ENCODE peak calls at places on chromosome 10, in ten cellular contexts. One of them, this sample, is unnamed.

GRCh38 chr10:22278441-22278782 is 37.8 kb upstream of the COMMD3 start:
- DNase-seq in neural crest cell: no peak
- DNase-seq in OCI-LY7: no peak
- DNase-seq in tibial artery: no peak
- DNase-seq in A549: no peak
- DNase-seq in progenitor cell of endocrine pancreas: no peak
- DNase-seq in B cell: no peak
- DNase-seq in foreskin fibroblast: no peak
- DNase-seq in osteoblast: no peak
- DNase-seq in AG09319: no peak
- DNase-seq in this sample: no peak

GRCh38 chr10:83871486-83872081 is 267.7 kb upstream of the GHITM start:
- DNase-seq in neural crest cell: peak; percentile 80
- DNase-seq in OCI-LY7: peak; percentile 76
- DNase-seq in tibial artery: peak; percentile 72
- DNase-seq in A549: peak; percentile 69
- DNase-seq in progenitor cell of endocrine pancreas: peak; percentile 70
- DNase-seq in B cell: peak; percentile 55
- DNase-seq in foreskin fibroblast: peak; percentile 21
- DNase-seq in osteoblast: peak; percentile 69
- DNase-seq in AG09319: no peak
- DNase-seq in this sample: peak; percentile 79

GRCh38 chr10:18400201-18400910 is 251.0 kb downstream of the NSUN6 start:
- DNase-seq in neural crest cell: peak; percentile 6
- DNase-seq in OCI-LY7: no peak
- DNase-seq in tibial artery: no peak
- DNase-seq in A549: peak; percentile 29
- DNase-seq in progenitor cell of endocrine pancreas: no peak
- DNase-seq in B cell: no peak
- DNase-seq in foreskin fibroblast: no peak
- DNase-seq in osteoblast: no peak
- DNase-seq in AG09319: no peak
- DNase-seq in this sample: peak; percentile 56

GRCh38 chr10:103238506-103239252 is 7.0 kb upstream of the RPEL1 start:
- DNase-seq in neural crest cell: no peak
- DNase-seq in OCI-LY7: no peak
- DNase-seq in tibial artery: peak; percentile 70
- DNase-seq in A549: peak; percentile 98
- DNase-seq in progenitor cell of endocrine pancreas: no peak
- DNase-seq in B cell: no peak
- DNase-seq in foreskin fibroblast: peak; percentile 36
- DNase-seq in osteoblast: peak; percentile 88
- DNase-seq in AG09319: peak; percentile 36
- DNase-seq in this sample: no peak

GRCh38 chr10:88038268-88038667 is 174.8 kb downstream of the PTEN start:
- DNase-seq in neural crest cell: no peak
- DNase-seq in OCI-LY7: no peak
- DNase-seq in tibial artery: no peak
- DNase-seq in A549: peak; percentile 5
- DNase-seq in progenitor cell of endocrine pancreas: no peak
- DNase-seq in B cell: no peak
- DNase-seq in foreskin fibroblast: peak; percentile 61
- DNase-seq in osteoblast: no peak
- DNase-seq in AG09319: peak; percentile 61
- DNase-seq in this sample: no peak

GRCh38 chr10:47423476-47423875 is 39.4 kb upstream of the ZNF488 start:
- DNase-seq in neural crest cell: no peak
- DNase-seq in OCI-LY7: no peak
- DNase-seq in tibial artery: no peak
- DNase-seq in A549: no peak
- DNase-seq in progenitor cell of endocrine pancreas: no peak
- DNase-seq in B cell: no peak
- DNase-seq in foreskin fibroblast: no peak
- DNase-seq in osteoblast: no peak
- DNase-seq in AG09319: no peak
- DNase-seq in this sample: no peak

GRCh38 chr10:46547881-46548780 is 8.3 kb downstream of the GPRIN2 start:
- DNase-seq in neural crest cell: no peak
- DNase-seq in OCI-LY7: no peak
- DNase-seq in tibial artery: no peak
- DNase-seq in A549: no peak
- DNase-seq in progenitor cell of endocrine pancreas: peak; percentile 9
- DNase-seq in B cell: no peak
- DNase-seq in foreskin fibroblast: no peak
- DNase-seq in osteoblast: peak; percentile 95
- DNase-seq in AG09319: no peak
- DNase-seq in this sample: peak; percentile 2

GRCh38 chr10:2897619-2898508 is 169.5 kb upstream of the PFKP start:
- DNase-seq in neural crest cell: no peak
- DNase-seq in OCI-LY7: no peak
- DNase-seq in tibial artery: no peak
- DNase-seq in A549: no peak
- DNase-seq in progenitor cell of endocrine pancreas: no peak
- DNase-seq in B cell: no peak
- DNase-seq in foreskin fibroblast: no peak
- DNase-seq in osteoblast: no peak
- DNase-seq in AG09319: no peak
- DNase-seq in this sample: no peak

GRCh38 chr10:11381511-11381910 is 229.9 kb downstream of the USP6NL start:
- DNase-seq in neural crest cell: no peak
- DNase-seq in OCI-LY7: no peak
- DNase-seq in tibial artery: no peak
- DNase-seq in A549: no peak
- DNase-seq in progenitor cell of endocrine pancreas: no peak
- DNase-seq in B cell: no peak
- DNase-seq in foreskin fibroblast: no peak
- DNase-seq in osteoblast: peak; percentile 23
- DNase-seq in AG09319: no peak
- DNase-seq in this sample: no peak

DNA sequence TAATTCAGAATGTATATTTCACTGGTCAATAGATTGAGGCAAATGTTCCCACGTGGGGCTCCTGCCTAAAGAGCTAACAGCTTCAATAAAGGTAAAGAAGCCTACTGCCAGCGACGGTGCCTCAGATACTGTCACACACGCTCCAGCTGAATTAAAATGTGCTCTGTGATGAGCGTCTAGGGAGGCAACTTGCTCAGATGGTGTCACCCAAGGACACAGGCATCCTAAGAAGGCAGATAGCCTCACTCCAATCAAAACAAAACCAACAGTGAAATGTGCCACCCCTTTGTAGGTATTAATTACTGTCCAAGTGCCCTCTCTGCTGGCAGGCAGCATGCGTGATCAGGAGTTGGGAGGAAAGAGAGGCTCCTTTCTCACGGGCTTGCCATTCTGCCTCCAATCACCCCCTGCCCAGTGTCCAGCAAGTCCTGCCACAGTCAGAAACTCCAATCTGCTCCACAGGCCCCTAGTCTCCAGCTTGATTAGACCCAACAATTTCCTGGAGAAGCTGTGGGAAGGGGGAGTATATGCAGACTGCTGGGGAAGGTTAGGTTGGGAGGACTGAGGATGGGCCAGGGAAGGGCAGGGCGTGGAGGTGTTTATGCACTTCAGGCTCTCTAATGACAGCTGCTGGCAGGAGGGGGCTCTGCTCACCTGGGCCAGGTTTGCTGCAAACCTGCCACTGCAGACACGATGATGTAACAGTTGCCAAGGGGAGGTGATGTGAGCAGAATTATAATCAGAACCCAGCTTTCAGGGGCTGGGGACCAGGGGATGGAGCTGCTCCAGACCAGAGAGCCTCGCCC is 297.9 kb downstream of the GRID1 start:
- DNase-seq in neural crest cell: no peak
- DNase-seq in OCI-LY7: peak; percentile 3
- DNase-seq in tibial artery: no peak
- DNase-seq in A549: no peak
- DNase-seq in progenitor cell of endocrine pancreas: no peak
- DNase-seq in B cell: no peak
- DNase-seq in foreskin fibroblast: no peak
- DNase-seq in osteoblast: peak; percentile 61
- DNase-seq in AG09319: no peak
- DNase-seq in this sample: no peak
- TF ChIP-seq CTCF in neural crest cell: no peak
- TF ChIP-seq CTCF in OCI-LY7: no peak
- TF ChIP-seq CTCF in tibial artery: no peak
- TF ChIP-seq CTCF in A549: no peak
- TF ChIP-seq CTCF in progenitor cell of endocrine pancreas: no peak
- TF ChIP-seq CTCF in B cell: no peak
- TF ChIP-seq CTCF in foreskin fibroblast: no peak
- TF ChIP-seq CTCF in osteoblast: no peak
- TF ChIP-seq CTCF in AG09319: no peak
- TF ChIP-seq CTCF in this sample: no peak

DNA sequence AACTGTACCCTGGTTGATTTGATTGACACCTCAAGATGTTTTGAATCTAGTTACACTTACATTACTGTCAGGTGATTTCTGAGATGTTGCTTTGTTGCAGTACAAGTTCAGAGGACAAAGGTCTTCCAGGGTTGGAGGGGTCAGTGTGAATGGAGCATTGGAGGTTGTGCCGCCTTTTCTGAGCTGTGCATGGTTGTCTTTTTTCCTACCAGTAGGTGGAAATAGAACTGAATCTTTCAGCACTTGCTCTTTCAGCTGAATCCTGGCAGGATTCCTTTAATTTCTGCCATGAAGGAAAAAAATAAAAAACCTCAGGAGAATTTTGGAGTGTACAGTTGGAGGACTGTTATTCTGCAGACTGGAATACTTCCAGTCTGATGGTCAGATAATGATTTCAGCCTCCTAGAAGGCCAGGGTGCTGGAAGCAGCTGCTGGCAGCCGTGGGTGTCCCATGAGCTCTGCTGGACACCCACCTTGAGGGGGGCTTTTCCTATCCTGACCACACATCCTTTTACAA is 82.7 kb downstream of the PLCE1 start:
- DNase-seq in neural crest cell: no peak
- DNase-seq in OCI-LY7: no peak
- DNase-seq in tibial artery: no peak
- DNase-seq in A549: peak; percentile 37
- DNase-seq in progenitor cell of endocrine pancreas: no peak
- DNase-seq in B cell: no peak
- DNase-seq in foreskin fibroblast: peak; percentile 21
- DNase-seq in osteoblast: peak; percentile 86
- DNase-seq in AG09319: no peak
- DNase-seq in this sample: no peak
- TF ChIP-seq CTCF in neural crest cell: peak; percentile 47
- TF ChIP-seq CTCF in OCI-LY7: no peak
- TF ChIP-seq CTCF in tibial artery: peak; percentile 64
- TF ChIP-seq CTCF in A549: peak; percentile 52
- TF ChIP-seq CTCF in progenitor cell of endocrine pancreas: peak; percentile 48
- TF ChIP-seq CTCF in B cell: no peak
- TF ChIP-seq CTCF in foreskin fibroblast: peak; percentile 53
- TF ChIP-seq CTCF in osteoblast: peak; percentile 70
- TF ChIP-seq CTCF in AG09319: peak; percentile 66
- TF ChIP-seq CTCF in this sample: no peak

DNA sequence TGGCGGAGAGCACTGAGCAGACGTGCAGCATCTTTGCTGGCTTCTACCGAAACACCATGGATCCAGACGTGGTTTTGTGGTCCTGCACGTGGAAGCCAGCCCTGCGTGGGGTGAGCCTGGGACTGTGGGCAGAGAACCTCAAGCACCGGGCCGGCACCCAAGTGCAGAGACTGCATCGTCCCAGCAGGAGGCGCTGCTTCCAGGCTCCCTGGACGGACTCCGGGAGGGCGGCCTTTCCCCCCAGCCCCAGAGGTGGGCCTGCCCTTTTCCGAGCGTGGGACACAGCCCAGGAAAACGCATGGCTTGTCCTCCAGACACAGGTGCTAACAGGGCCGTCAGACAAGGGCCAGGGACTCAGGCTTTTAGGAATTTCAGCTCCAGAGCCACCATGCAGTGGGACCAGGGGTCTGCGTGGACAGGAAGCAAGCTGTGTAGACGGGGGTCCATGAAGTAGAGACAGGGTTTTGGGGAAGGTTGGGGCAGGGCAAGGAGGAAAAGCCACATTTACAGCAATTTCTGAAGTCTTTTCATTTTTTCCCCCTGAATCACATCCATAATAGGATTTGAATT is 303.9 kb downstream of the WDR37 start:
- DNase-seq in neural crest cell: peak; percentile 38
- DNase-seq in OCI-LY7: no peak
- DNase-seq in tibial artery: no peak
- DNase-seq in A549: no peak
- DNase-seq in progenitor cell of endocrine pancreas: no peak
- DNase-seq in B cell: no peak
- DNase-seq in foreskin fibroblast: no peak
- DNase-seq in osteoblast: no peak
- DNase-seq in AG09319: no peak
- DNase-seq in this sample: peak; percentile 52
- TF ChIP-seq CTCF in neural crest cell: peak; percentile 61
- TF ChIP-seq CTCF in OCI-LY7: peak; percentile 56
- TF ChIP-seq CTCF in tibial artery: no peak
- TF ChIP-seq CTCF in A549: peak; percentile 26
- TF ChIP-seq CTCF in progenitor cell of endocrine pancreas: peak; percentile 46
- TF ChIP-seq CTCF in B cell: no peak
- TF ChIP-seq CTCF in foreskin fibroblast: no peak
- TF ChIP-seq CTCF in osteoblast: no peak
- TF ChIP-seq CTCF in AG09319: no peak
- TF ChIP-seq CTCF in this sample: peak; percentile 44

GRCh38 chr10:13613519-13613918 is 26.8 kb downstream of the PRPF18 start:
- DNase-seq in neural crest cell: peak; percentile 5
- DNase-seq in OCI-LY7: no peak
- DNase-seq in tibial artery: no peak
- DNase-seq in A549: peak; percentile 30
- DNase-seq in progenitor cell of endocrine pancreas: no peak
- DNase-seq in B cell: no peak
- DNase-seq in foreskin fibroblast: peak; percentile 42
- DNase-seq in osteoblast: no peak
- DNase-seq in AG09319: no peak
- DNase-seq in this sample: no peak
- TF ChIP-seq CTCF in neural crest cell: peak; percentile 64
- TF ChIP-seq CTCF in OCI-LY7: peak; percentile 36
- TF ChIP-seq CTCF in tibial artery: peak; percentile 21
- TF ChIP-seq CTCF in A549: peak; percentile 56
- TF ChIP-seq CTCF in progenitor cell of endocrine pancreas: peak; percentile 62
- TF ChIP-seq CTCF in B cell: no peak
- TF ChIP-seq CTCF in foreskin fibroblast: peak; percentile 45
- TF ChIP-seq CTCF in osteoblast: peak; percentile 58
- TF ChIP-seq CTCF in AG09319: peak; percentile 37
- TF ChIP-seq CTCF in this sample: peak; percentile 27

GRCh38 chr10:74058658-74059057 is 60.7 kb downstream of the VCL start:
- DNase-seq in neural crest cell: no peak
- DNase-seq in OCI-LY7: peak; percentile 73
- DNase-seq in tibial artery: no peak
- DNase-seq in A549: peak; percentile 61
- DNase-seq in progenitor cell of endocrine pancreas: no peak
- DNase-seq in B cell: peak; percentile 47
- DNase-seq in foreskin fibroblast: no peak
- DNase-seq in osteoblast: no peak
- DNase-seq in AG09319: no peak
- DNase-seq in this sample: no peak
- TF ChIP-seq CTCF in neural crest cell: no peak
- TF ChIP-seq CTCF in OCI-LY7: peak; percentile 73
- TF ChIP-seq CTCF in tibial artery: no peak
- TF ChIP-seq CTCF in A549: no peak
- TF ChIP-seq CTCF in progenitor cell of endocrine pancreas: peak; percentile 33
- TF ChIP-seq CTCF in B cell: peak; percentile 34
- TF ChIP-seq CTCF in foreskin fibroblast: no peak
- TF ChIP-seq CTCF in osteoblast: no peak
- TF ChIP-seq CTCF in AG09319: no peak
- TF ChIP-seq CTCF in this sample: no peak

GRCh38 chr10:130470286-130470685 is 334.1 kb downstream of the GLRX3 start:
- DNase-seq in neural crest cell: no peak
- DNase-seq in OCI-LY7: no peak
- DNase-seq in tibial artery: peak; percentile 5
- DNase-seq in A549: no peak
- DNase-seq in progenitor cell of endocrine pancreas: no peak
- DNase-seq in B cell: no peak
- DNase-seq in foreskin fibroblast: no peak
- DNase-seq in osteoblast: no peak
- DNase-seq in AG09319: no peak
- DNase-seq in this sample: no peak
- TF ChIP-seq CTCF in neural crest cell: no peak
- TF ChIP-seq CTCF in OCI-LY7: no peak
- TF ChIP-seq CTCF in tibial artery: no peak
- TF ChIP-seq CTCF in A549: no peak
- TF ChIP-seq CTCF in progenitor cell of endocrine pancreas: no peak
- TF ChIP-seq CTCF in B cell: no peak
- TF ChIP-seq CTCF in foreskin fibroblast: no peak
- TF ChIP-seq CTCF in osteoblast: no peak
- TF ChIP-seq CTCF in AG09319: no peak
- TF ChIP-seq CTCF in this sample: no peak